ENCODE peak calls at places on chromosomes 4 and X, in ten cellular contexts. F is HFFc6, B is esophagus muscularis mucosa, Q is kidney epithelial cell, C is neural crest cell, V is RWPE2, H is spleen, U is mammary epithelial cell, A is lower lobe of right lung, G is tibial artery. P is an unnamed sample.

GRCh38 chr4:101348367-101348827 is 1.1 kb upstream of the PPP3CA start:
- DNase-seq in H (no peak), C (no peak), B (no peak), U (peak), F (no peak), A (no peak), V (no peak), G (no peak), Q (no peak), P (no peak)

GRCh38 chr4:73817341-73817740 is 19.1 kb upstream of the CXCL6 start:
- DNase-seq in C (no peak), V (no peak), Q (no peak), B (no peak), A (no peak), G (no peak), H (no peak), U (peak), F (no peak), P (no peak)

GRCh38 chr4:174256277-174256713 is 27.2 kb downstream of the FBXO8 start:
- DNase-seq in A (no peak), G (no peak), H (no peak), V (no peak), F (peak), B (no peak), Q (no peak), U (peak), C (no peak), P (no peak)

GRCh38 chr4:78293841-78294301 is 236.7 kb downstream of the FRAS1 start:
- DNase-seq in Q (peak), H (no peak), B (no peak), A (no peak), U (peak), G (no peak), V (no peak), F (peak), C (no peak), P (no peak)

GRCh38 chr4:147730333-147730732 is 1.6 kb upstream of the ARHGAP10 start:
- DNase-seq in H (no peak), Q (no peak), F (no peak), C (no peak), V (no peak), G (no peak), U (no peak), B (no peak), A (no peak), P (no peak)

GRCh38 chr4:189845145-189845846 is 95.4 kb upstream of the FRG1 start:
- DNase-seq in G (no peak), U (no peak), Q (no peak), F (peak), A (no peak), B (no peak), V (no peak), C (no peak), H (no peak), P (no peak)

GRCh38 chr4:173522160-173522873 is 7.7 kb downstream of the HAND2 start:
- DNase-seq in F (peak), B (peak), U (no peak), H (peak), A (no peak), G (peak), Q (no peak), C (no peak), V (no peak), P (no peak)

GRCh38 chr4:31246856-31247255 is 526.7 kb downstream of the PCDH7 start:
- DNase-seq in H (no peak), B (no peak), Q (no peak), A (no peak), U (peak), G (no peak), V (no peak), F (no peak), C (no peak), P (no peak)

GRCh38 chr4:152680988-152681731 is 1.4 kb upstream of the TMEM154 start:
- DNase-seq in H (no peak), V (peak), G (no peak), B (no peak), U (peak), F (peak), C (no peak), A (no peak), Q (peak), P (no peak)

GRCh38 chrX:30870572-30870971 is 18.5 kb downstream of the TAB3 start:
- DNase-seq in F (no peak), A (no peak), U (no peak), Q (no peak), C (no peak), H (no peak), B (no peak), V (no peak), G (no peak), P (no peak)

GRCh38 chr4:143085224-143085623 is 99.5 kb upstream of the USP38 start:
- DNase-seq in F (no peak), B (no peak), A (no peak), V (no peak), C (no peak), G (no peak), U (no peak), H (no peak), Q (no peak), P (no peak)

GRCh38 chr4:79402452-79402851 is 5.6 kb downstream of the GK2 start:
- DNase-seq in F (no peak), G (no peak), U (no peak), Q (no peak), B (no peak), C (no peak), V (no peak), H (no peak), A (no peak), P (no peak)

GRCh38 chrX:48958635-48959094 is 1.3 kb upstream of the OTUD5 start:
- DNase-seq in G (peak), F (peak), B (peak), V (no peak), Q (no peak), A (no peak), H (peak), U (peak), C (no peak), P (no peak)

GRCh38 chr4:76830612-76831474 is 67.1 kb downstream of the SOWAHB start:
- DNase-seq in G (peak), B (no peak), Q (peak), U (no peak), A (no peak), H (no peak), C (no peak), V (no peak), F (peak), P (no peak)

GRCh38 chr4:38122060-38122459 is 161.9 kb downstream of the PTTG2 start:
- DNase-seq in B (no peak), Q (no peak), U (no peak), H (no peak), C (no peak), V (no peak), G (no peak), A (no peak), F (no peak), P (no peak)

GRCh38 chr4:48031802-48032525 is 15.4 kb downstream of the NIPAL1 start:
- DNase-seq in A (no peak), V (no peak), U (no peak), H (no peak), G (no peak), C (no peak), B (no peak), F (no peak), Q (no peak), P (no peak)

GRCh38 chrX:139203681-139204575 is 326.6 kb upstream of the F9 start:
- DNase-seq in H (peak), B (no peak), G (no peak), A (peak), V (no peak), F (no peak), C (peak), U (peak), Q (no peak), P (no peak)

GRCh38 chr4:73705721-73706120 is 34.6 kb upstream of the CXCL8 start:
- DNase-seq in Q (no peak), A (no peak), G (no peak), B (no peak), V (no peak), C (no peak), F (no peak), U (peak), H (no peak), P (no peak)

GRCh38 chrX:18210470-18210869 is 10.2 kb downstream of the BEND2 start:
- DNase-seq in F (no peak), C (no peak), A (no peak), U (no peak), B (no peak), V (no peak), H (no peak), Q (no peak), G (no peak), P (no peak)
- TF ChIP-seq CTCF in F (peak), C (peak), A (no peak), U (peak), B (peak), V (peak), H (no peak), Q (no peak), G (peak), P (peak)

GRCh38 chr4:113328514-113328913 is 279.1 kb downstream of the ANK2 start:
- DNase-seq in C (no peak), F (no peak), H (no peak), A (no peak), U (no peak), G (no peak), B (no peak), Q (no peak), V (no peak), P (peak)
- TF ChIP-seq CTCF in C (peak), F (peak), H (no peak), A (peak), U (peak), G (no peak), B (peak), Q (peak), V (peak), P (peak)

DNA sequence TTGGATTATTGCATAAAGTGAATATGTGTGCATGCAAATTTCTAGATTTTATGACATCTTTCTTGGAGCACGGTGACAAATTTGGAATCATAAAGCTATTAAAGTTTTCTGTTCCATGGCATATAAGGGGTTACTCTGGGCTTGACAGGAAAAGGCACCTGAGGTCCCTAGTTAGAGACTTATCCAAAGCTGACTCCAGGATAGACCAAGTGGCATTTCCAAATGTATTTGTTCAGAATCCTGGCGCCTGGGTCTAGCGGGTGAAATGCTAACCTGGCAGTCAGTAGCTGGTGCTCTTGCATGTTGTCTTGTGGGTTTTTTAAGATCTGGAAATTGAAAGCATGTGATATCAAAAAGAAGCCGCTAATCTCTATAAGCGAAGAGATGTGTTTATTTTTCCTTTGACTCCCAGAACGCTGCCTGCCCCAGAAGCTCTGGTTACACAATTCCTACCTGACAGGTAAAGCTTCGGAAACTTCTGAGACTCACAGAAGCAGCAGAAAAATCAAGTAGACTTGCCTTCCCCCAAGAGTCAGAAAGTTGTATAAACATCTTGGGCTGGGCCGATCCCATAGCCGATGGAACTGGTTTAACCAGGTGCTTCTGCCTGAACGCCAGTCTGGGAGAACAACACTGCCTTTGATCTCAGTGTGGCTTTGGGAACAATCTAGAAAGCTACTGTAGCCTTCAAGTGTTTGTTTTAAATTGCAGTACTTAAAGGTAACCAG is 12.9 kb upstream of the ZCCHC4 start:
- DNase-seq in F (no peak), V (no peak), B (no peak), A (peak), C (no peak), H (no peak), U (peak), G (no peak), Q (no peak), P (no peak)
- TF ChIP-seq CTCF in F (no peak), V (peak), B (no peak), A (no peak), C (no peak), H (no peak), U (peak), G (no peak), Q (no peak), P (no peak)

GRCh38 chr4:1277667-1278335 is 11.9 kb upstream of the MAEA start:
- DNase-seq in Q (no peak), C (no peak), V (no peak), U (no peak), G (no peak), A (no peak), H (peak), F (peak), B (no peak), P (no peak)
- TF ChIP-seq CTCF in Q (no peak), C (peak), V (peak), U (peak), G (no peak), A (no peak), H (peak), F (peak), B (no peak), P (peak)

DNA sequence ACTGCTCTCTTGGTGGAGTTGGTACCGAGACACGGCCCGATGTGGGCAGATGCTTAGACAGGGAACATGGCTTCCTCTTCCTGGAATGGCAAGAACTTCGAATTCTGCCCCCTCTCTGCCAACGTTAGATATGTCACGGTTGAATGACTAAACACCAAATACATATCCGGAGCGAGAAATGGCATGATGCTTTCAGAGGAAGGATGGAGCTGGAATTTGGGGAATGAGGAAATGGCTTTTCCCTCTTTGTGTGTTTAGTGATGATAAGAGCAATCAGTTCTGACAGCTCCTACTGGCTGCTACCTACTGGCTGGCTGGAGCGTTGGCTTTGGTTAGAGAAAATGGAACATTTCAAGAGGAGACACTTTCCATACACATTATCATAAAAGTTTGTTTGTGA is 140.0 kb downstream of the DHRSX start:
- DNase-seq in C (no peak), F (no peak), U (no peak), V (no peak), G (no peak), A (no peak), B (no peak), H (no peak), Q (no peak), P (no peak)
- TF ChIP-seq CTCF in C (no peak), F (peak), U (no peak), V (no peak), G (no peak), A (no peak), B (no peak), H (no peak), Q (no peak), P (no peak)

GRCh38 chr4:1113311-1114009 is at the start of gene RNF212:
- DNase-seq in B (peak), A (no peak), F (no peak), V (no peak), G (no peak), C (peak), Q (no peak), U (no peak), H (no peak), P (no peak)

GRCh38 chr4:1112174-1112820 is 1.1 kb downstream of the RNF212 start:
- DNase-seq in H (no peak), B (peak), F (no peak), U (no peak), G (no peak), A (no peak), Q (no peak), C (no peak), V (no peak), P (no peak)

GRCh38 chr4:1115528-1116293 is 2.3 kb upstream of the RNF212 start:
- DNase-seq in A (no peak), B (peak), C (no peak), F (no peak), V (no peak), G (no peak), Q (no peak), H (no peak), U (no peak), P (no peak)

GRCh38 chr4:1112821-1113182 is 562 bp downstream of the RNF212 start:
- DNase-seq in G (no peak), H (no peak), B (peak), U (no peak), V (no peak), F (no peak), Q (no peak), C (no peak), A (no peak), P (no peak)

DNA sequence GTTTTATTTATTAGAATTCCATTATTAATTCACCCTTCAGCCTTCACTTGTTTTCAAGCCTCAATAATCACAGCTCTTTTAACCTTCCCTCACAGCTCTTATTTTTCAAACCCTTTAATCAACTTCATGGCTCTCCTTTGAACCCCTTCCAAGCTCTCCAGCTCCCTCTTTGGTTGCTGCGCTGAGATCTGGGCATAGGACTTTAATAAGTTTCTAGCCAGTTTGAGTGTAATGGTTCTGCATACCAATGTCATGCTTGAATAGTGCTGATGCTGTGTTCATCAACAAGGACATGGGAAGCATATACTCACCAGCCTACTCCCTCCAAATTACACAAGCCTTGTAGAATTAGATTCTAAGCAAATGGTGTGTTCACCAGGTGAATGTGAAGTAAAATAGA is 3.5 kb upstream of the RNF212 start:
- DNase-seq in G (no peak), H (no peak), B (peak), A (no peak), U (no peak), C (no peak), F (no peak), Q (peak), V (no peak), P (no peak)
- TF ChIP-seq CTCF in G (no peak), H (no peak), B (no peak), A (no peak), U (peak), C (no peak), F (peak), Q (peak), V (no peak), P (no peak)

GRCh38 chr4:121822796-121823504 is 733 bp downstream of the CCNA2 start:
- DNase-seq in B (no peak), V (peak), U (peak), Q (no peak), G (peak), F (peak), C (peak), A (peak), H (no peak), P (peak)
- TF ChIP-seq CTCF in B (no peak), V (peak), U (no peak), Q (no peak), G (no peak), F (peak), C (peak), A (no peak), H (no peak), P (peak)

DNA sequence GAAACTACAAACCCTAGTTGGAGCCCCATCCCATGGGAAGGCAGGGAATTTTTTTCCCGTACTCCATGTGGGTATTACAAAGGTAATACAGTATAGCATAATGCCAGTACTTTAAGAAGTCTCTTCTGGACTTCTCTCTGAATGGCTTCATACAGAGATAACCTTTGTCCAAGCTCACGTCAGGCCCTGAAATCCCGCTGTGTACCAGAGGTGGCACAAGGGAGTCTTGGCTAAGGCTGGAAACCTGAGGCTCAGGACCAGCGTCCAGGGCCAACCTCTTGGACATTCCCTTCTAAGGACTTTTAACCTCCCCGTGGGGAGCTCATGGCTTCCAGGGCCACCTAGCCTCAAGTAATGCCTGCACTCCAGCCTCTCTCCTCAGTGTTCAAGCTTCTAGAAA is 338.9 kb upstream of the FAM241A start:
- DNase-seq in H (no peak), B (no peak), C (no peak), F (no peak), V (no peak), A (no peak), Q (no peak), G (no peak), U (no peak), P (no peak)
- TF ChIP-seq CTCF in H (no peak), B (no peak), C (peak), F (peak), V (peak), A (no peak), Q (peak), G (no peak), U (peak), P (no peak)

GRCh38 chr4:106238819-106239420 is 77.1 kb downstream of the TBCK start:
- DNase-seq in U (peak), Q (peak), A (no peak), B (no peak), C (peak), G (no peak), V (no peak), F (peak), H (no peak), P (peak)
- TF ChIP-seq CTCF in U (peak), Q (peak), A (peak), B (peak), C (peak), G (peak), V (peak), F (peak), H (no peak), P (peak)

GRCh38 chr4:23366207-23366906 is 523.5 kb downstream of the PPARGC1A start:
- DNase-seq in U (no peak), A (no peak), H (no peak), V (no peak), F (no peak), G (no peak), Q (no peak), B (no peak), C (no peak), P (no peak)

GRCh38 chr4:23369331-23369730 is 520.5 kb downstream of the PPARGC1A start:
- DNase-seq in A (no peak), V (no peak), H (no peak), U (no peak), B (no peak), F (no peak), C (no peak), G (no peak), Q (no peak), P (no peak)

GRCh38 chr4:23365086-23365485 is 524.8 kb downstream of the PPARGC1A start:
- DNase-seq in B (no peak), U (no peak), C (no peak), G (no peak), F (no peak), V (no peak), Q (no peak), H (no peak), A (no peak), P (no peak)

GRCh38 chr4:23364167-23364566 is 525.7 kb downstream of the PPARGC1A start:
- DNase-seq in Q (no peak), B (no peak), H (no peak), G (no peak), F (no peak), V (no peak), A (no peak), C (no peak), U (no peak), P (no peak)

GRCh38 chr4:23368081-23368697 is 521.7 kb downstream of the PPARGC1A start:
- DNase-seq in A (no peak), F (no peak), H (no peak), Q (no peak), B (no peak), G (no peak), U (no peak), V (no peak), C (no peak), P (no peak)
- TF ChIP-seq CTCF in A (peak), F (no peak), H (no peak), Q (peak), B (peak), G (no peak), U (peak), V (peak), C (peak), P (peak)

P was measured in DND-41.